ENCODE peak calls at places on chromosomes 16 and 17, in six cellular contexts. J is IMR-90, T is mesenchymal stem cell, F is H1, X is mesendoderm, R is neuronal stem cell. C is an unnamed sample.

GRCh38 chr16:4316732-4317461 is 1.0 kb downstream of the GLIS2 start:
- DNase-seq in F (peak), J (no peak), R (no peak), T (no peak), X (no peak), C (no peak)

GRCh38 chr17:49836111-49837030 is 11.5 kb downstream of the TAC4 start:
- DNase-seq in X (peak), T (no peak), R (no peak), F (no peak), J (peak), C (no peak)

GRCh38 chr16:46746821-46747776 is 1.0 kb downstream of the MYLK3 start:
- DNase-seq in T (peak), R (no peak), F (no peak), X (peak), J (no peak), C (peak)

GRCh38 chr17:66348605-66349165 is 46.3 kb downstream of the PRKCA start:
- DNase-seq in T (peak), F (no peak), X (no peak), J (peak), R (no peak), C (no peak)

GRCh38 chr16:68396481-68396880 is 51.8 kb downstream of the SMPD3 start:
- DNase-seq in F (no peak), J (peak), X (no peak), R (no peak), T (peak), C (no peak)

GRCh38 chr16:30054959-30055553 is 10.5 kb upstream of the ALDOA start:
- DNase-seq in T (peak), J (no peak), R (no peak), X (peak), F (peak), C (peak)

GRCh38 chr17:49193513-49194296 is 16.7 kb downstream of the GNGT2 start:
- DNase-seq in F (peak), J (peak), T (peak), R (peak), X (peak), C (peak)

GRCh38 chr16:8550728-8551387 is 39.5 kb downstream of the TMEM114 start:
- DNase-seq in R (no peak), J (no peak), T (no peak), X (no peak), F (no peak), C (no peak)

GRCh38 chr16:79561729-79562128 is 38.8 kb downstream of the MAF start:
- DNase-seq in X (no peak), F (no peak), T (no peak), R (no peak), J (no peak), C (no peak)

GRCh38 chr17:77285594-77286390 is 145.0 kb downstream of the SEC14L1 start:
- DNase-seq in T (peak), X (no peak), J (peak), F (no peak), R (no peak), C (no peak)

GRCh38 chr17:72699566-72699965 is 392.9 kb downstream of the SLC39A11 start:
- DNase-seq in T (no peak), F (no peak), J (peak), R (no peak), X (no peak), C (no peak)

GRCh38 chr16:47049901-47050583 is 76.6 kb upstream of the DNAJA2 start:
- DNase-seq in R (no peak), X (no peak), J (no peak), T (no peak), F (no peak), C (no peak)

GRCh38 chr17:72772331-72772821 is 320.1 kb downstream of the SLC39A11 start:
- DNase-seq in J (no peak), T (no peak), X (no peak), F (no peak), R (no peak), C (no peak)

GRCh38 chr16:425082-425718 is at the start of gene RAB11FIP3:
- DNase-seq in R (peak), T (peak), X (peak), F (peak), J (peak), C (peak)

GRCh38 chr16:84774810-84775209 is 45.0 kb upstream of the CRISPLD2 start:
- DNase-seq in J (peak), R (no peak), X (no peak), T (peak), F (no peak), C (no peak)

DNA sequence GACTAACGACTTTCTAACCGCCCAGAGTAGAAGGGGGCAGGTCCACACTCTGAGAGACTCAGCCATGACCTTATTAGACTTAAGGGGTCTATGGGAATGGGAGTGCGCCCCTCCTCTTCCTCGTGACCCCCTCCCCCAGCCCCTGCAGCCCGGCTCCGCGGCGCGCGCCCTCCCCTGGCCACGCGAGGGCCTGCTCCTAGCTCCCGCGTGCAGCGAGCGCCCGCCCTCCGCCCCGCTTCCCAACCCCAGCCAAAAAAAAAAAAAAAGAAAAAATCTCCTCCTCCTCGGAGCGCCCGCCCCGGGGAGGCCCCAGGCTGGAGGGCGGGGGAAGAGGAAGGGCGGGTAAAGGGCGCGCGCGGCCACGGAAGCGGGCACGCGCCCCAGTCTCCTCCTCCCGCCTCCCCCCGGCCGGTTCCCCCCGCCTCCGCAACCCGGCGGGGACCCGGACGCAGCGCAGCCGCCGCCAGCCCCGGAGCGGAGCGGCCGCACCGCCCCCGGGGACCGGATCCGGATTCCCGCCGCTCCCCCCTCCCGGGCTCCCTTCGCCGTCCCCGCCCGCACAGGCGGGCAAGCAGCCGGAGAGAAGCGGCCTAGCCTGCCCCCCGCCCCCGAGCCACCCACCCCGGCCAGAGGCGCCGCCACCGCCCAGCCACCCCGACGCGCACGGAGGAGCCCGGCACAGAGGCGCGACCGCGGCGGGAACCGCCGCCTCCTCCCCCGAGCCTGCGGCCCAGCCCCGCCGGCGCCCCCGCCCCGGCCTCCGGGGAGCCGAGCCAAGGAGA is 940 bp downstream of the UBTF start:
- DNase-seq in F (peak), R (peak), T (peak), J (peak), X (peak), C (peak)
- H3K4ac ChIP-seq in F (peak), R (no peak), T (no peak), J (peak), X (peak), C (no peak)

GRCh38 chr17:59426031-59426430 is 94.6 kb downstream of the YPEL2 start:
- DNase-seq in F (no peak), J (no peak), T (no peak), R (no peak), X (peak), C (no peak)
- H3K4ac ChIP-seq in F (no peak), J (peak), T (peak), R (no peak), X (no peak), C (no peak)

GRCh38 chr16:31182391-31182790 is 2.5 kb downstream of the FUS start:
- DNase-seq in J (no peak), R (no peak), X (no peak), T (no peak), F (no peak), C (no peak)

GRCh38 chr16:31179153-31179746 is 689 bp upstream of the FUS start:
- DNase-seq in J (no peak), F (no peak), R (no peak), T (no peak), X (no peak), C (no peak)

GRCh38 chr16:31179747-31180458 is at the start of gene FUS:
- DNase-seq in F (peak), X (peak), R (peak), J (peak), T (peak), C (peak)

GRCh38 chr16:31183432-31184428 is 3.8 kb downstream of the FUS start:
- DNase-seq in X (no peak), F (no peak), T (peak), R (no peak), J (no peak), C (no peak)

GRCh38 chr16:31181102-31181830 is 1.3 kb downstream of the FUS start:
- DNase-seq in T (peak), R (peak), F (no peak), J (peak), X (peak), C (no peak)
- H3K4ac ChIP-seq in T (no peak), R (no peak), F (no peak), J (peak), X (peak), C (no peak)

GRCh38 chr16:50154369-50154947 is 1.4 kb downstream of the TENT4B start:
- DNase-seq in X (peak), J (no peak), R (no peak), F (no peak), T (no peak), C (no peak)

GRCh38 chr16:50152386-50152806 is 710 bp upstream of the TENT4B start:
- DNase-seq in T (peak), J (no peak), F (peak), X (no peak), R (no peak), C (no peak)

GRCh38 chr16:50151744-50152143 is 1.4 kb upstream of the TENT4B start:
- DNase-seq in J (no peak), R (no peak), X (no peak), T (no peak), F (no peak), C (no peak)

GRCh38 chr16:50153648-50154368 is 702 bp downstream of the TENT4B start:
- DNase-seq in T (peak), R (no peak), F (peak), J (no peak), X (peak), C (no peak)

GRCh38 chr16:50152807-50153647 is at the start of gene TENT4B:
- DNase-seq in F (peak), T (peak), X (peak), R (peak), J (peak), C (peak)
- H3K4ac ChIP-seq in F (peak), T (peak), X (peak), R (peak), J (peak), C (no peak)

DNA sequence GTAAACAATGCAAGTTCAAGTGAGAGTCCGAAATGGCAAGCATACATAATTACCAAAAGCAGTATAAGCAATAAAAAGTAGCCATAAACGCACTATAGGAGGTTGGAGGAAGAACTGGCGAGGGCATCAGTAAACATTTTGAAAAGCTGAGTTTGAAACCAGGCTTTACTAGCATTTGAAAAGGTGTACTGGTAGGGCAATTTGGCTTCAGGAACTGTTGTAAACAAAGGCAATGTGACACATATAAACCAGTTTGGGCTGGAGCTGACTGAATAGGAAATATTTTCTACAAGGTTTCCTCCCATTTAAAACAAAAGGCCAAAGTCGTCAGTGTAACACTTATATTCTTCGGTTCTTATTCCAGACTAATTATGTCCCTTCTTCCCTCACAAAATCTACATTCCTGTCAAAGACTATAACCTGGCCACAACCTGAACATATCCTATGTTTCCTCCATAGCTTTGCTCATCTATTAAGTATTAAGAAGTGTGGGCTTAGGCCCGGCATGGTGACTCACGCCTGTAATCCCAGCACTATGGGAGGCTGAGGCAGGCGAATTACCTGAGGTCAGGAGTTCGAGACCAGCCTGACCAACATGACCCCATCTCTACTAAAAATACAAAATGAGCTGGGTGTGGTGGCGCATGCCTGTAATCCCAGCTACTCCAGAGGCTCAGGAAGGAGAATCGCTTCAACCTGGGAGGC is 7.8 kb downstream of the CBX1 start:
- DNase-seq in X (no peak), T (no peak), J (no peak), F (no peak), R (no peak), C (no peak)
- H3K4ac ChIP-seq in X (no peak), T (no peak), J (no peak), F (no peak), R (no peak), C (no peak)

GRCh38 chr16:88527186-88527936 is 42.8 kb upstream of the ZC3H18 start:
- DNase-seq in X (peak), R (peak), T (peak), J (peak), F (peak), C (peak)

GRCh38 chr16:88526906-88527185 is 43.4 kb upstream of the ZC3H18 start:
- DNase-seq in J (no peak), R (no peak), X (no peak), F (no peak), T (no peak), C (no peak)

GRCh38 chr16:88528902-88529318 is 41.3 kb upstream of the ZC3H18 start:
- DNase-seq in J (no peak), X (no peak), F (no peak), T (no peak), R (no peak), C (no peak)

GRCh38 chr16:88529596-88529995 is 40.6 kb upstream of the ZC3H18 start:
- DNase-seq in X (no peak), J (no peak), T (no peak), R (no peak), F (no peak), C (no peak)

GRCh38 chr16:88527937-88528743 is 42.1 kb upstream of the ZC3H18 start:
- DNase-seq in X (no peak), F (no peak), J (no peak), R (no peak), T (no peak), C (no peak)
- H3K4ac ChIP-seq in X (no peak), F (no peak), J (no peak), R (no peak), T (no peak), C (no peak)

GRCh38 chr16:1941162-1941923 is 1.7 kb downstream of the MSRB1 start:
- DNase-seq in J (no peak), T (no peak), R (no peak), F (no peak), X (peak), C (peak)
- H3K4ac ChIP-seq in J (no peak), T (no peak), R (no peak), F (no peak), X (no peak), C (no peak)